ENCODE peak calls at places on chromosome 7, in seven cellular contexts. Q is MM.1S, D is osteoblast, K is colonic mucosa, S is pancreas, P is Peyer's patch, Z is breast epithelium. J is an unnamed sample.
A peak's percentile ranks its signal among the peaks of the same experiment; 100 is the strongest.

GRCh38 chr7:152865011-152865410 is 105.5 kb downstream of the ACTR3B start:
- DNase-seq in Q (no peak), D (peak; percentile 81), K (no peak), S (no peak), P (no peak), Z (no peak), J (no peak)

GRCh38 chr7:100053201-100053600 is 3.6 kb downstream of the ZSCAN21 start:
- DNase-seq in Q (peak; percentile 41), D (peak; percentile 93), K (peak; percentile 60), S (peak; percentile 59), P (peak; percentile 56), Z (peak; percentile 29), J (peak; percentile 48)

GRCh38 chr7:29839302-29839701 is 33.0 kb downstream of the WIPF3 start:
- DNase-seq in Q (no peak), D (peak; percentile 75), K (no peak), S (no peak), P (peak; percentile 61), Z (no peak), J (no peak)

GRCh38 chr7:102302025-102302424 is 15.4 kb downstream of the SH2B2 start:
- DNase-seq in Q (no peak), D (peak; percentile 41), K (no peak), S (no peak), P (no peak), Z (no peak), J (no peak)

GRCh38 chr7:28126047-28127041 is 54.3 kb downstream of the JAZF1 start:
- DNase-seq in Q (no peak), D (no peak), K (no peak), S (no peak), P (no peak), Z (no peak), J (no peak)

GRCh38 chr7:48438196-48438595 is 266.9 kb downstream of the ABCA13 start:
- DNase-seq in Q (no peak), D (no peak), K (no peak), S (no peak), P (no peak), Z (no peak), J (no peak)

GRCh38 chr7:50613473-50613872 is 48.3 kb upstream of the DDC start:
- DNase-seq in Q (no peak), D (no peak), K (no peak), S (no peak), P (no peak), Z (no peak), J (no peak)

GRCh38 chr7:22248111-22248809 is 108.7 kb downstream of the RAPGEF5 start:
- DNase-seq in Q (no peak), D (no peak), K (no peak), S (no peak), P (no peak), Z (no peak), J (no peak)

GRCh38 chr7:106770191-106770590 is 94.9 kb upstream of the PIK3CG start:
- DNase-seq in Q (no peak), D (no peak), K (no peak), S (no peak), P (no peak), Z (no peak), J (no peak)

GRCh38 chr7:110994028-110994967 is 96.6 kb upstream of the LRRN3 start:
- DNase-seq in Q (no peak), D (no peak), K (no peak), S (no peak), P (no peak), Z (no peak), J (no peak)

GRCh38 chr7:64888901-64889685 is 14.0 kb upstream of the ZNF273 start:
- DNase-seq in Q (no peak), D (peak; percentile 46), K (peak; percentile 60), S (peak; percentile 61), P (peak; percentile 55), Z (peak; percentile 18), J (peak; percentile 62)

DNA sequence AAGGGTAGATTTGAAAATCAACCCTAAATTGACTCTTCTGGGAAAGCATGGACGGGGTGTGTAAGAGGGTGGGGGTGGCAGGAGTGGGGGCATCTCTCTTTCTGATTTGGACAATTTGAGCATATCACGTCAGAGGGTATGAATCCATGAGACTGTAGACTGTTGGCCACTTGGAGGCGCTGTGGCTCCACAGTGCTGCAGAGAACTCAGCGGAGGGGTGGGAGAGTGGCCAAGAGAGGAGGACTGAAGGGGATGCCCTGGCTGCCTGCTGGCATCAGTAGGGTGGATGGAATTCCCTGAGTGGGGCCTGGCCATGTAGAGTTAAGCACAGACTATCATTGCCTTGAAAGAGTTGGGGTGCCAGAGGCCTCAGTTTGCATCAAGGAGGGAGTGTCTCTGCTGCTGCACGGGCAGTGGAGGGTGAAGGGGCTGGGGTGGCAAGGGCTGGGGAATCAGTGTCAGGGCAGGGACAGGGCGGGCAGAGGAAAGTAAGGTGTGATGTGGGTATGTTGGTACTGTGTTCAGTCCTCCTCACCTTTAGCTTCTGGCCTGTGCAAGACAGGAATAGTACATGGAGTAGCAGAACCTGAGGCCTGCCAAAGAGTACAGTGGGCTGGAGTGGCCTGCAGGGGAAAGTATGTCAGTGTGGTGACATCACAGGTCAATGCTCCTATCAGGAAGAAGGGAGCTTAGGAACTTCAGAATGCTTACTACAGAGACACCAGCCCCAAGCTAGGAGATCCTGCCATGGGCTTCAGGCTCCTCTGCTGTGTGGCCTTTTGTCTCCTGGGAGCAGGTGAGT is 133.5 kb upstream of the PRSS58 start:
- DNase-seq in Q (peak; percentile 56), D (peak; percentile 75), K (no peak), S (no peak), P (peak; percentile 49), Z (no peak), J (no peak)
- TF ChIP-seq CTCF in Q (peak; percentile 70), D (peak; percentile 73), K (no peak), S (no peak), P (no peak), Z (no peak), J (no peak)

GRCh38 chr7:76392531-76393115 is 16.9 kb downstream of the SSC4D start:
- DNase-seq in Q (no peak), D (no peak), K (no peak), S (no peak), P (no peak), Z (no peak), J (no peak)
- H3K4me3 ChIP-seq in Q (peak overlapping the region; percentile 42), D (peak overlapping the region; percentile 84), K (no peak overlapping the region), S (peak overlapping the region; percentile 78), P (peak overlapping the region; percentile 67), Z (peak overlapping the region; percentile 86), J (no peak overlapping the region)

GRCh38 chr7:117133125-117133524 is 179.8 kb downstream of the ST7 start:
- DNase-seq in Q (no peak), D (no peak), K (no peak), S (no peak), P (no peak), Z (no peak), J (no peak)

GRCh38 chr7:117130262-117130661 is 177.0 kb downstream of the ST7 start:
- DNase-seq in Q (no peak), D (no peak), K (no peak), S (no peak), P (no peak), Z (no peak), J (no peak)

GRCh38 chr7:117134885-117135552 is 181.7 kb downstream of the ST7 start:
- DNase-seq in Q (no peak), D (no peak), K (no peak), S (no peak), P (no peak), Z (no peak), J (no peak)

GRCh38 chr7:117135553-117135891 is 182.2 kb downstream of the ST7 start:
- DNase-seq in Q (no peak), D (no peak), K (no peak), S (no peak), P (no peak), Z (no peak), J (no peak)

DNA sequence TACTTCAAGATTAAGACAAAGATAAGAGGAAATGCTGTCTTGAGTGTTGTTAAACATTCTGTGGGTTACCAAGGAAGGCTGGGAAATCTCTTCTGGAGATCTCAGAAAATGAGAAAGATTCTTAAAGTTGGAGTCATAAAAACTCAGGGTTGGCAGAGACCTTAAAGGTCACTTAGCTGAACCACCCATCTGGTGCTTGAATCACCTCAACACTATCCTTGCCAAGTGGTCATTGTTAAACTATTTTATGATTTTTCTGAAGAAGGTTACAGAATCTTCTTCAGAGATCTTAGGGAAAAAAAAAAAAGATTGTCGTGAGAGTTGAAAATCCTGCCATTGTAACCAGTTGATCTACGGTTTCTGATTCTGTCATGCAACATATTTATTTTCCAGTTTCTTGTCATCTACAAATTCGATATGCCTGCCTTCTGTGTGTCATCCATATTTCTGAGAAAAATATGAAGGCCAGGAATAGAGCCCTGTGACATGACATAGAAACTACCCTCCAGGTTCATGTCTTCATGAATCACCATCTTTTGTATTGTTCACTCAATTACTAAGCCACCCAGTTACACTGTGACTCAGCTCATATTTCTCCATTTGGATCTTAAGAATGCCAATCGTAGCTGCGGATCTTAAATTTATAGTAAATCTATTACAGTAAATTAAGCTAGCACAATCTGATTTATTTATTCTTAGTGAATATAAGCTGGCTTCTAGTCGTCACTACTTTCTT is 179.3 kb downstream of the ST7 start:
- DNase-seq in Q (no peak), D (peak; percentile 46), K (no peak), S (no peak), P (no peak), Z (no peak), J (no peak)
- H3K27ac ChIP-seq in Q (no peak overlapping the region), D (peak overlapping the region; percentile 97), K (no peak overlapping the region), S (no peak overlapping the region), P (no peak overlapping the region), Z (no peak overlapping the region), J (no peak overlapping the region)

GRCh38 chr7:117034851-117035462 is 81.7 kb downstream of the ST7 start:
- DNase-seq in Q (no peak), D (no peak), K (no peak), S (no peak), P (no peak), Z (no peak), J (no peak)

GRCh38 chr7:117032810-117033209 is 79.5 kb downstream of the ST7 start:
- DNase-seq in Q (no peak), D (no peak), K (no peak), S (no peak), P (no peak), Z (no peak), J (no peak)

GRCh38 chr7:117036034-117036669 is 82.9 kb downstream of the ST7 start:
- DNase-seq in Q (no peak), D (no peak), K (no peak), S (no peak), P (no peak), Z (no peak), J (no peak)

GRCh38 chr7:117036836-117037235 is 83.5 kb downstream of the ST7 start:
- DNase-seq in Q (no peak), D (no peak), K (no peak), S (no peak), P (no peak), Z (no peak), J (no peak)

DNA sequence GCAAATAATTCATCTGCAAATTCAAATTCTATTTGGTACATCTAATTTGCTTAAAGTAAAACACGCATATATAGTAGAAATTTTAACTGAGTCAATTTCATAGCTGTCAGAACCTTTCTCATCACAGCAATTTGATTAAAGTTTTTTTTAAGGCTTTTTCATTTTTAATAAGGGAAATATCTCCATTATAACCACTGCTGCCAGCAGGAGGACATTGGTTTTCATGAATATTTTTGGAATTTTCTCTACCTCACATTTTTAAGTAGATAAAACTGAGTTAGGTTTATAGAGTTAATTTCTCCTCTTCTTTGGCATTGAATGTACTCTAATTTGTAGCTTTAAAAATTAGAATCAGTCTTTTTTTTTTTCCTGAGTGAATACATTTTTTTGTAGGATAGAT is 82.2 kb downstream of the ST7 start:
- DNase-seq in Q (no peak), D (no peak), K (no peak), S (no peak), P (no peak), Z (no peak), J (no peak)
- TF ChIP-seq CTCF in Q (no peak), D (peak; percentile 12), K (no peak), S (no peak), P (no peak), Z (no peak), J (no peak)

GRCh38 chr7:92632791-92633190 is 42.6 kb upstream of the FAM133B start:
- DNase-seq in Q (no peak), D (no peak), K (no peak), S (no peak), P (no peak), Z (no peak), J (no peak)
- H3K4me3 ChIP-seq in Q (no peak overlapping the region), D (no peak overlapping the region), K (no peak overlapping the region), S (no peak overlapping the region), P (no peak overlapping the region), Z (no peak overlapping the region), J (no peak overlapping the region)